ENCODE peak calls at places on chromosome 1, in seven cellular contexts. One of them, this sample, is unnamed.

GRCh38 chr1:204453141-204453772 is 41.3 kb downstream of the PIK3C2B start:
- DNase-seq in HepG2: no peak
- DNase-seq in H1: no peak
- DNase-seq in HCT116: no peak
- DNase-seq in GM12878: peak; percentile 84
- DNase-seq in K562: no peak
- DNase-seq in SK-N-SH: no peak
- DNase-seq in this sample: no peak

GRCh38 chr1:42736152-42736551 is 3.9 kb downstream of the CLDN19 start:
- DNase-seq in HepG2: peak; percentile 25
- DNase-seq in H1: no peak
- DNase-seq in HCT116: no peak
- DNase-seq in GM12878: no peak
- DNase-seq in K562: peak; percentile 69
- DNase-seq in SK-N-SH: peak; percentile 62
- DNase-seq in this sample: no peak

GRCh38 chr1:21539933-21540332 is 30.7 kb downstream of the ALPL start:
- DNase-seq in HepG2: peak; percentile 31
- DNase-seq in H1: no peak
- DNase-seq in HCT116: peak; percentile 54
- DNase-seq in GM12878: no peak
- DNase-seq in K562: peak; percentile 30
- DNase-seq in SK-N-SH: peak; percentile 82
- DNase-seq in this sample: no peak

GRCh38 chr1:39105841-39106765 is 80.0 kb downstream of the NDUFS5 start:
- DNase-seq in HepG2: peak; percentile 69
- DNase-seq in H1: no peak
- DNase-seq in HCT116: no peak
- DNase-seq in GM12878: no peak
- DNase-seq in K562: peak; percentile 75
- DNase-seq in SK-N-SH: peak; percentile 54
- DNase-seq in this sample: peak; percentile 15

GRCh38 chr1:243763806-243764205 is 86.2 kb downstream of the AKT3 start:
- DNase-seq in HepG2: no peak
- DNase-seq in H1: no peak
- DNase-seq in HCT116: no peak
- DNase-seq in GM12878: no peak
- DNase-seq in K562: no peak
- DNase-seq in SK-N-SH: no peak
- DNase-seq in this sample: no peak

GRCh38 chr1:77876884-77877283 is 11.5 kb upstream of the NEXN start:
- DNase-seq in HepG2: no peak
- DNase-seq in H1: no peak
- DNase-seq in HCT116: no peak
- DNase-seq in GM12878: no peak
- DNase-seq in K562: no peak
- DNase-seq in SK-N-SH: no peak
- DNase-seq in this sample: no peak

GRCh38 chr1:118555638-118556037 is 370.6 kb upstream of the SPAG17 start:
- DNase-seq in HepG2: no peak
- DNase-seq in H1: no peak
- DNase-seq in HCT116: no peak
- DNase-seq in GM12878: no peak
- DNase-seq in K562: no peak
- DNase-seq in SK-N-SH: no peak
- DNase-seq in this sample: no peak

GRCh38 chr1:248918126-248918525 is 12.1 kb downstream of the PGBD2 start:
- DNase-seq in HepG2: no peak
- DNase-seq in H1: no peak
- DNase-seq in HCT116: no peak
- DNase-seq in GM12878: no peak
- DNase-seq in K562: no peak
- DNase-seq in SK-N-SH: no peak
- DNase-seq in this sample: no peak

GRCh38 chr1:162072770-162073169 is 3.3 kb downstream of the NOS1AP start:
- DNase-seq in HepG2: no peak
- DNase-seq in H1: no peak
- DNase-seq in HCT116: no peak
- DNase-seq in GM12878: no peak
- DNase-seq in K562: no peak
- DNase-seq in SK-N-SH: no peak
- DNase-seq in this sample: no peak

GRCh38 chr1:182315157-182315556 is 76.4 kb downstream of the GLUL start:
- DNase-seq in HepG2: no peak
- DNase-seq in H1: no peak
- DNase-seq in HCT116: no peak
- DNase-seq in GM12878: no peak
- DNase-seq in K562: peak; percentile 73
- DNase-seq in SK-N-SH: no peak
- DNase-seq in this sample: peak; percentile 95

GRCh38 chr1:245258271-245258920 is 103.6 kb downstream of the KIF26B start:
- DNase-seq in HepG2: peak; percentile 86
- DNase-seq in H1: no peak
- DNase-seq in HCT116: no peak
- DNase-seq in GM12878: no peak
- DNase-seq in K562: no peak
- DNase-seq in SK-N-SH: no peak
- DNase-seq in this sample: peak; percentile 41

GRCh38 chr1:245261786-245262185 is 107.0 kb downstream of the KIF26B start:
- DNase-seq in HepG2: no peak
- DNase-seq in H1: no peak
- DNase-seq in HCT116: no peak
- DNase-seq in GM12878: no peak
- DNase-seq in K562: no peak
- DNase-seq in SK-N-SH: no peak
- DNase-seq in this sample: no peak

GRCh38 chr1:245260883-245261282 is 106.1 kb downstream of the KIF26B start:
- DNase-seq in HepG2: no peak
- DNase-seq in H1: no peak
- DNase-seq in HCT116: no peak
- DNase-seq in GM12878: no peak
- DNase-seq in K562: no peak
- DNase-seq in SK-N-SH: no peak
- DNase-seq in this sample: no peak

GRCh38 chr1:245262876-245263625 is 108.3 kb downstream of the KIF26B start:
- DNase-seq in HepG2: no peak
- DNase-seq in H1: no peak
- DNase-seq in HCT116: no peak
- DNase-seq in GM12878: no peak
- DNase-seq in K562: no peak
- DNase-seq in SK-N-SH: no peak
- DNase-seq in this sample: no peak

GRCh38 chr1:245260116-245260882 is 105.5 kb downstream of the KIF26B start:
- DNase-seq in HepG2: no peak
- DNase-seq in H1: no peak
- DNase-seq in HCT116: no peak
- DNase-seq in GM12878: no peak
- DNase-seq in K562: no peak
- DNase-seq in SK-N-SH: peak; percentile 58
- DNase-seq in this sample: no peak
- TF ChIP-seq JUND in HepG2: no peak
- TF ChIP-seq JUND in H1: no peak
- TF ChIP-seq JUND in HCT116: no peak
- TF ChIP-seq JUND in GM12878: no peak
- TF ChIP-seq JUND in K562: no peak
- TF ChIP-seq JUND in SK-N-SH: no peak
- TF ChIP-seq JUND in this sample: no peak

GRCh38 chr1:213340593-213340992 is 289.6 kb downstream of the RPS6KC1 start:
- DNase-seq in HepG2: peak; percentile 10
- DNase-seq in H1: no peak
- DNase-seq in HCT116: no peak
- DNase-seq in GM12878: no peak
- DNase-seq in K562: no peak
- DNase-seq in SK-N-SH: no peak
- DNase-seq in this sample: no peak
- TF ChIP-seq JUND in HepG2: no peak
- TF ChIP-seq JUND in H1: no peak
- TF ChIP-seq JUND in HCT116: no peak
- TF ChIP-seq JUND in GM12878: no peak
- TF ChIP-seq JUND in K562: no peak
- TF ChIP-seq JUND in SK-N-SH: no peak
- TF ChIP-seq JUND in this sample: no peak

DNA sequence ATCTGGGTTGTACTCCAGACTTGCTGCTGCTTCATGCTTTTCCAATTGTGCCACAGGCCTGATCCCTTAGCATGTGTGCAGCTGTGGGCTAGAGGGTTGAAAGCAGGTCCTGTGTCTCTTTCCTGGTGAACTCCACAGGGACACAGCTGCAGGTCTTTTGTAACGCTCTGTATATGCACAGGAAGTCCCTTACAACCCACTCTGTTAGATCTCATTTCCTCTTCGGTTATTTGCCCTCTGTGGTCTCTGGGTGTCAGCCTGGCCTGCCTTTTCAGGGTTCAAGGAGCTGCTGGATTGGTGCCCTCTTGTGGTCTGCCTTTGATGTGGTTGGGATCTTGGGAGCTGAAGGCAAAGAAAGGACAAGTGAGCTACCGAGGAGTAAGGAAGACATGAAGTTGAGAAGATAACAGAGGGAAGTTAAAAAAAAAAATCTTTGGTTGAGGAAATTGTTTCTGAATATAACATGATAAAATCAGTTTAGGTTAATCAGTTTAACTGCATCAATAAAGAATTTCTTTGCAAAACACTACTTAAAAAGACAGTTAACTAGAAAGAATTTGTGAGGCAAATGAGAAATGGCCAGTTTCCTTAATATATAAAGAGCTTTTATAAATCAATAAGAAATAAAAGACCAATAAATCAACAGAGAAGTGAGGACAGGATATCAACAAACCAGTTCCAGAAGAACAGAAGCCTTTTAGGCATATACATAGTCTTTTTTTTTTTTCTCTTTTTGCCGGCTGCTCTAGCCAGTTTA is 44.1 kb downstream of the UCK2 start:
- DNase-seq in HepG2: peak; percentile 92
- DNase-seq in H1: no peak
- DNase-seq in HCT116: peak; percentile 79
- DNase-seq in GM12878: peak; percentile 86
- DNase-seq in K562: peak; percentile 86
- DNase-seq in SK-N-SH: no peak
- DNase-seq in this sample: peak; percentile 75
- TF ChIP-seq JUND in HepG2: no peak
- TF ChIP-seq JUND in H1: no peak
- TF ChIP-seq JUND in HCT116: no peak
- TF ChIP-seq JUND in GM12878: no peak
- TF ChIP-seq JUND in K562: no peak
- TF ChIP-seq JUND in SK-N-SH: no peak
- TF ChIP-seq JUND in this sample: no peak

GRCh38 chr1:193558491-193559028 is 372.1 kb upstream of the B3GALT2 start:
- DNase-seq in HepG2: no peak
- DNase-seq in H1: no peak
- DNase-seq in HCT116: peak; percentile 61
- DNase-seq in GM12878: no peak
- DNase-seq in K562: no peak
- DNase-seq in SK-N-SH: no peak
- DNase-seq in this sample: no peak
- TF ChIP-seq JUND in HepG2: no peak
- TF ChIP-seq JUND in H1: no peak
- TF ChIP-seq JUND in HCT116: peak; percentile 82
- TF ChIP-seq JUND in GM12878: no peak
- TF ChIP-seq JUND in K562: no peak
- TF ChIP-seq JUND in SK-N-SH: peak; percentile 86
- TF ChIP-seq JUND in this sample: no peak

GRCh38 chr1:94640125-94640524 is 98.6 kb upstream of the F3 start:
- DNase-seq in HepG2: no peak
- DNase-seq in H1: no peak
- DNase-seq in HCT116: no peak
- DNase-seq in GM12878: no peak
- DNase-seq in K562: no peak
- DNase-seq in SK-N-SH: no peak
- DNase-seq in this sample: no peak

GRCh38 chr1:94643776-94644175 is 102.2 kb upstream of the F3 start:
- DNase-seq in HepG2: no peak
- DNase-seq in H1: no peak
- DNase-seq in HCT116: no peak
- DNase-seq in GM12878: no peak
- DNase-seq in K562: no peak
- DNase-seq in SK-N-SH: no peak
- DNase-seq in this sample: no peak

GRCh38 chr1:94644371-94644770 is 102.8 kb upstream of the F3 start:
- DNase-seq in HepG2: no peak
- DNase-seq in H1: no peak
- DNase-seq in HCT116: no peak
- DNase-seq in GM12878: no peak
- DNase-seq in K562: no peak
- DNase-seq in SK-N-SH: no peak
- DNase-seq in this sample: no peak

GRCh38 chr1:94641990-94642389 is 100.4 kb upstream of the F3 start:
- DNase-seq in HepG2: no peak
- DNase-seq in H1: no peak
- DNase-seq in HCT116: no peak
- DNase-seq in GM12878: no peak
- DNase-seq in K562: no peak
- DNase-seq in SK-N-SH: no peak
- DNase-seq in this sample: no peak

DNA sequence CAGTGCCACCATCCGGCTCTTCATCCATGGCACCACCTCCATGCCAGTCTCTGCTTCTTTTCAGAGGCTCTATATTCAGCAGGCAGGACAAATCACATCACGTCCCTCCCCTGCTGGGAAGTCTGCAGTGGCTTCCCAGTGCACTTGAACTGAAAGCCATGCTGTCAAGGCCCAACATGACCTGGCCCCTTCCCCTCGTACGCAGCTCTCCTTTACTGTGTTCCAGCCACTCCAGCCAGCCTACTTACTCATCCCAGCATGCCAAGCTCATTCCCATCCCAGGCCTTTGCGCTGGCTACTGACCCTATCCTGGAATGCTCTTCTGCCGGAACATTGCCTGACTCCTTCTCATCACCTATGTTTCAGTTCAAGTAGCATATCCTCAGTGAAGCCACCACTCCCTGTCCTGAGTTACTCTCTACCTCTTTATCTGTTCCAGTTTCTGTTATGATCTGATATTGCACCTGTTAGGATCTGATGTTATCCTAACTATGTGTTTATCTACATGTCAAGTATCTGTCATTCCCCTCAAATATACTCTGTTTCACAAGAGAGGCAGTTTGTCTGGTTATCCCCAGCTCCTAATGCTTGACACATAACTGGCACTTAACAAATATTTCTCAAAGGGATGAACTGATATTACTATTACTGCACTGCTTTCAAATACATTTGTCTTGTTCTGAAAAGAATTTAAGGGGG is 101.2 kb upstream of the F3 start:
- DNase-seq in HepG2: no peak
- DNase-seq in H1: no peak
- DNase-seq in HCT116: no peak
- DNase-seq in GM12878: no peak
- DNase-seq in K562: no peak
- DNase-seq in SK-N-SH: no peak
- DNase-seq in this sample: no peak
- TF ChIP-seq JUND in HepG2: no peak
- TF ChIP-seq JUND in H1: no peak
- TF ChIP-seq JUND in HCT116: no peak
- TF ChIP-seq JUND in GM12878: no peak
- TF ChIP-seq JUND in K562: no peak
- TF ChIP-seq JUND in SK-N-SH: no peak
- TF ChIP-seq JUND in this sample: no peak